ENCODE peak calls at places on chromosomes 11 and 22, in ten cellular contexts. One of them, this sample, is unnamed.
A peak's percentile ranks its signal among the peaks of the same experiment; 100 is the strongest.

GRCh38 chr22:19062139-19062789 is 59.9 kb downstream of the DGCR2 start:
- DNase-seq in iPS-NIHi11: no peak
- DNase-seq in ELR: peak; percentile 38
- DNase-seq in pulmonary artery endothelial cell: peak; percentile 17
- DNase-seq in activated CD4-positive, alpha-beta T cell treated with anti-CD3 and anti-CD28 coated beads, Interleukin-2, amount 10 ng/mL, durations not matched to agents 7 days and 5 days: no peak
- DNase-seq in immature natural killer cell: no peak
- DNase-seq in choroid plexus epithelial cell: peak; percentile 9
- DNase-seq in kidney epithelial cell: no peak
- DNase-seq in heart right ventricle: no peak
- DNase-seq in stimulated activated CD8-positive, alpha-beta memory T cell treated with anti-CD3 and anti-CD28 coated beads, Interleukin-4, amount 100 ng/mL, for 4 hours: no peak
- DNase-seq in this sample: no peak

GRCh38 chr11:114771172-114771571 is 92.8 kb downstream of the NXPE2 start:
- DNase-seq in pulmonary artery endothelial cell: no peak
- DNase-seq in ELR: no peak
- DNase-seq in stimulated activated CD8-positive, alpha-beta memory T cell treated with anti-CD3 and anti-CD28 coated beads, Interleukin-4, amount 100 ng/mL, for 4 hours: no peak
- DNase-seq in heart right ventricle: no peak
- DNase-seq in iPS-NIHi11: no peak
- DNase-seq in kidney epithelial cell: no peak
- DNase-seq in activated CD4-positive, alpha-beta T cell treated with anti-CD3 and anti-CD28 coated beads, Interleukin-2, amount 10 ng/mL, durations not matched to agents 7 days and 5 days: no peak
- DNase-seq in immature natural killer cell: no peak
- DNase-seq in choroid plexus epithelial cell: no peak
- DNase-seq in this sample: no peak

GRCh38 chr22:30167327-30167726 is 79.2 kb downstream of the LIF start:
- DNase-seq in choroid plexus epithelial cell: no peak
- DNase-seq in stimulated activated CD8-positive, alpha-beta memory T cell treated with anti-CD3 and anti-CD28 coated beads, Interleukin-4, amount 100 ng/mL, for 4 hours: no peak
- DNase-seq in kidney epithelial cell: no peak
- DNase-seq in immature natural killer cell: no peak
- DNase-seq in pulmonary artery endothelial cell: no peak
- DNase-seq in activated CD4-positive, alpha-beta T cell treated with anti-CD3 and anti-CD28 coated beads, Interleukin-2, amount 10 ng/mL, durations not matched to agents 7 days and 5 days: no peak
- DNase-seq in iPS-NIHi11: no peak
- DNase-seq in heart right ventricle: no peak
- DNase-seq in ELR: no peak
- DNase-seq in this sample: no peak

GRCh38 chr11:62925308-62925707 is 4.1 kb upstream of the CHRM1 start:
- DNase-seq in heart right ventricle: no peak
- DNase-seq in choroid plexus epithelial cell: no peak
- DNase-seq in pulmonary artery endothelial cell: no peak
- DNase-seq in kidney epithelial cell: no peak
- DNase-seq in stimulated activated CD8-positive, alpha-beta memory T cell treated with anti-CD3 and anti-CD28 coated beads, Interleukin-4, amount 100 ng/mL, for 4 hours: no peak
- DNase-seq in iPS-NIHi11: peak; percentile 50
- DNase-seq in activated CD4-positive, alpha-beta T cell treated with anti-CD3 and anti-CD28 coated beads, Interleukin-2, amount 10 ng/mL, durations not matched to agents 7 days and 5 days: no peak
- DNase-seq in immature natural killer cell: no peak
- DNase-seq in ELR: no peak
- DNase-seq in this sample: no peak

GRCh38 chr22:37549704-37550059 is 10.6 kb upstream of the CDC42EP1 start:
- DNase-seq in iPS-NIHi11: no peak
- DNase-seq in immature natural killer cell: no peak
- DNase-seq in stimulated activated CD8-positive, alpha-beta memory T cell treated with anti-CD3 and anti-CD28 coated beads, Interleukin-4, amount 100 ng/mL, for 4 hours: no peak
- DNase-seq in pulmonary artery endothelial cell: no peak
- DNase-seq in kidney epithelial cell: no peak
- DNase-seq in choroid plexus epithelial cell: peak; percentile 57
- DNase-seq in ELR: peak; percentile 45
- DNase-seq in heart right ventricle: no peak
- DNase-seq in activated CD4-positive, alpha-beta T cell treated with anti-CD3 and anti-CD28 coated beads, Interleukin-2, amount 10 ng/mL, durations not matched to agents 7 days and 5 days: no peak
- DNase-seq in this sample: no peak

GRCh38 chr22:46366801-46367706 is 31.5 kb downstream of the TRMU start:
- DNase-seq in immature natural killer cell: no peak
- DNase-seq in pulmonary artery endothelial cell: no peak
- DNase-seq in choroid plexus epithelial cell: no peak
- DNase-seq in iPS-NIHi11: peak; percentile 37
- DNase-seq in kidney epithelial cell: no peak
- DNase-seq in ELR: no peak
- DNase-seq in activated CD4-positive, alpha-beta T cell treated with anti-CD3 and anti-CD28 coated beads, Interleukin-2, amount 10 ng/mL, durations not matched to agents 7 days and 5 days: no peak
- DNase-seq in heart right ventricle: no peak
- DNase-seq in stimulated activated CD8-positive, alpha-beta memory T cell treated with anti-CD3 and anti-CD28 coated beads, Interleukin-4, amount 100 ng/mL, for 4 hours: no peak
- DNase-seq in this sample: no peak

GRCh38 chr11:129608711-129609110 is 206.9 kb upstream of the TMEM45B start:
- DNase-seq in immature natural killer cell: no peak
- DNase-seq in kidney epithelial cell: no peak
- DNase-seq in stimulated activated CD8-positive, alpha-beta memory T cell treated with anti-CD3 and anti-CD28 coated beads, Interleukin-4, amount 100 ng/mL, for 4 hours: no peak
- DNase-seq in activated CD4-positive, alpha-beta T cell treated with anti-CD3 and anti-CD28 coated beads, Interleukin-2, amount 10 ng/mL, durations not matched to agents 7 days and 5 days: no peak
- DNase-seq in heart right ventricle: no peak
- DNase-seq in iPS-NIHi11: no peak
- DNase-seq in ELR: no peak
- DNase-seq in pulmonary artery endothelial cell: no peak
- DNase-seq in choroid plexus epithelial cell: no peak
- DNase-seq in this sample: no peak

GRCh38 chr22:23403152-23403719 is 176.9 kb downstream of the IGLL1 start:
- DNase-seq in iPS-NIHi11: no peak
- DNase-seq in choroid plexus epithelial cell: no peak
- DNase-seq in kidney epithelial cell: no peak
- DNase-seq in ELR: no peak
- DNase-seq in stimulated activated CD8-positive, alpha-beta memory T cell treated with anti-CD3 and anti-CD28 coated beads, Interleukin-4, amount 100 ng/mL, for 4 hours: no peak
- DNase-seq in pulmonary artery endothelial cell: no peak
- DNase-seq in heart right ventricle: no peak
- DNase-seq in activated CD4-positive, alpha-beta T cell treated with anti-CD3 and anti-CD28 coated beads, Interleukin-2, amount 10 ng/mL, durations not matched to agents 7 days and 5 days: no peak
- DNase-seq in immature natural killer cell: no peak
- DNase-seq in this sample: no peak

GRCh38 chr11:3106736-3107524 is 49.7 kb upstream of the CARS1 start:
- DNase-seq in pulmonary artery endothelial cell: no peak
- DNase-seq in iPS-NIHi11: peak; percentile 52
- DNase-seq in activated CD4-positive, alpha-beta T cell treated with anti-CD3 and anti-CD28 coated beads, Interleukin-2, amount 10 ng/mL, durations not matched to agents 7 days and 5 days: no peak
- DNase-seq in stimulated activated CD8-positive, alpha-beta memory T cell treated with anti-CD3 and anti-CD28 coated beads, Interleukin-4, amount 100 ng/mL, for 4 hours: no peak
- DNase-seq in kidney epithelial cell: no peak
- DNase-seq in immature natural killer cell: no peak
- DNase-seq in ELR: no peak
- DNase-seq in choroid plexus epithelial cell: no peak
- DNase-seq in heart right ventricle: no peak
- DNase-seq in this sample: no peak

GRCh38 chr22:19678949-19679348 is 35.4 kb upstream of the SEPTIN5 start:
- DNase-seq in choroid plexus epithelial cell: no peak
- DNase-seq in kidney epithelial cell: no peak
- DNase-seq in stimulated activated CD8-positive, alpha-beta memory T cell treated with anti-CD3 and anti-CD28 coated beads, Interleukin-4, amount 100 ng/mL, for 4 hours: no peak
- DNase-seq in activated CD4-positive, alpha-beta T cell treated with anti-CD3 and anti-CD28 coated beads, Interleukin-2, amount 10 ng/mL, durations not matched to agents 7 days and 5 days: no peak
- DNase-seq in iPS-NIHi11: no peak
- DNase-seq in pulmonary artery endothelial cell: no peak
- DNase-seq in heart right ventricle: no peak
- DNase-seq in ELR: no peak
- DNase-seq in immature natural killer cell: no peak
- DNase-seq in this sample: no peak

GRCh38 chr22:35837328-35837727 is 119.7 kb downstream of the APOL5 start:
- DNase-seq in immature natural killer cell: no peak
- DNase-seq in activated CD4-positive, alpha-beta T cell treated with anti-CD3 and anti-CD28 coated beads, Interleukin-2, amount 10 ng/mL, durations not matched to agents 7 days and 5 days: no peak
- DNase-seq in stimulated activated CD8-positive, alpha-beta memory T cell treated with anti-CD3 and anti-CD28 coated beads, Interleukin-4, amount 100 ng/mL, for 4 hours: no peak
- DNase-seq in heart right ventricle: no peak
- DNase-seq in iPS-NIHi11: no peak
- DNase-seq in kidney epithelial cell: no peak
- DNase-seq in ELR: no peak
- DNase-seq in choroid plexus epithelial cell: no peak
- DNase-seq in pulmonary artery endothelial cell: no peak
- DNase-seq in this sample: no peak

GRCh38 chr22:32776397-32776796 is 25.1 kb upstream of the TIMP3 start:
- DNase-seq in stimulated activated CD8-positive, alpha-beta memory T cell treated with anti-CD3 and anti-CD28 coated beads, Interleukin-4, amount 100 ng/mL, for 4 hours: no peak
- DNase-seq in ELR: no peak
- DNase-seq in iPS-NIHi11: no peak
- DNase-seq in immature natural killer cell: no peak
- DNase-seq in choroid plexus epithelial cell: no peak
- DNase-seq in kidney epithelial cell: no peak
- DNase-seq in pulmonary artery endothelial cell: no peak
- DNase-seq in heart right ventricle: no peak
- DNase-seq in activated CD4-positive, alpha-beta T cell treated with anti-CD3 and anti-CD28 coated beads, Interleukin-2, amount 10 ng/mL, durations not matched to agents 7 days and 5 days: no peak
- DNase-seq in this sample: no peak

GRCh38 chr22:32723632-32724031 is 77.9 kb upstream of the TIMP3 start:
- DNase-seq in ELR: peak; percentile 92
- DNase-seq in stimulated activated CD8-positive, alpha-beta memory T cell treated with anti-CD3 and anti-CD28 coated beads, Interleukin-4, amount 100 ng/mL, for 4 hours: no peak
- DNase-seq in kidney epithelial cell: peak; percentile 18
- DNase-seq in pulmonary artery endothelial cell: no peak
- DNase-seq in choroid plexus epithelial cell: peak; percentile 95
- DNase-seq in activated CD4-positive, alpha-beta T cell treated with anti-CD3 and anti-CD28 coated beads, Interleukin-2, amount 10 ng/mL, durations not matched to agents 7 days and 5 days: peak; percentile 59
- DNase-seq in iPS-NIHi11: no peak
- DNase-seq in immature natural killer cell: peak; percentile 23
- DNase-seq in heart right ventricle: peak; percentile 66
- DNase-seq in this sample: peak; percentile 21

GRCh38 chr11:107265591-107265990 is 192.0 kb downstream of the CWF19L2 start:
- DNase-seq in ELR: no peak
- DNase-seq in pulmonary artery endothelial cell: no peak
- DNase-seq in immature natural killer cell: no peak
- DNase-seq in heart right ventricle: no peak
- DNase-seq in choroid plexus epithelial cell: no peak
- DNase-seq in kidney epithelial cell: no peak
- DNase-seq in activated CD4-positive, alpha-beta T cell treated with anti-CD3 and anti-CD28 coated beads, Interleukin-2, amount 10 ng/mL, durations not matched to agents 7 days and 5 days: no peak
- DNase-seq in stimulated activated CD8-positive, alpha-beta memory T cell treated with anti-CD3 and anti-CD28 coated beads, Interleukin-4, amount 100 ng/mL, for 4 hours: no peak
- DNase-seq in iPS-NIHi11: no peak
- DNase-seq in this sample: no peak

GRCh38 chr11:69144719-69145365 is 10.9 kb upstream of the SMIM38 start:
- DNase-seq in iPS-NIHi11: no peak
- DNase-seq in heart right ventricle: no peak
- DNase-seq in immature natural killer cell: no peak
- DNase-seq in pulmonary artery endothelial cell: no peak
- DNase-seq in activated CD4-positive, alpha-beta T cell treated with anti-CD3 and anti-CD28 coated beads, Interleukin-2, amount 10 ng/mL, durations not matched to agents 7 days and 5 days: no peak
- DNase-seq in stimulated activated CD8-positive, alpha-beta memory T cell treated with anti-CD3 and anti-CD28 coated beads, Interleukin-4, amount 100 ng/mL, for 4 hours: no peak
- DNase-seq in ELR: no peak
- DNase-seq in choroid plexus epithelial cell: no peak
- DNase-seq in kidney epithelial cell: no peak
- DNase-seq in this sample: no peak

GRCh38 chr11:119516060-119516459 is 93.1 kb upstream of the THY1 start:
- DNase-seq in immature natural killer cell: no peak
- DNase-seq in choroid plexus epithelial cell: no peak
- DNase-seq in iPS-NIHi11: no peak
- DNase-seq in ELR: no peak
- DNase-seq in pulmonary artery endothelial cell: no peak
- DNase-seq in stimulated activated CD8-positive, alpha-beta memory T cell treated with anti-CD3 and anti-CD28 coated beads, Interleukin-4, amount 100 ng/mL, for 4 hours: no peak
- DNase-seq in heart right ventricle: no peak
- DNase-seq in activated CD4-positive, alpha-beta T cell treated with anti-CD3 and anti-CD28 coated beads, Interleukin-2, amount 10 ng/mL, durations not matched to agents 7 days and 5 days: no peak
- DNase-seq in kidney epithelial cell: no peak
- DNase-seq in this sample: no peak

GRCh38 chr22:36356708-36357694 is 30.8 kb downstream of the MYH9 start:
- DNase-seq in iPS-NIHi11: no peak
- DNase-seq in stimulated activated CD8-positive, alpha-beta memory T cell treated with anti-CD3 and anti-CD28 coated beads, Interleukin-4, amount 100 ng/mL, for 4 hours: peak; percentile 58
- DNase-seq in activated CD4-positive, alpha-beta T cell treated with anti-CD3 and anti-CD28 coated beads, Interleukin-2, amount 10 ng/mL, durations not matched to agents 7 days and 5 days: no peak
- DNase-seq in choroid plexus epithelial cell: peak; percentile 63
- DNase-seq in immature natural killer cell: peak; percentile 38
- DNase-seq in heart right ventricle: no peak
- DNase-seq in ELR: peak; percentile 66
- DNase-seq in kidney epithelial cell: no peak
- DNase-seq in pulmonary artery endothelial cell: no peak
- DNase-seq in this sample: no peak

GRCh38 chr11:74070713-74071506 is 62.0 kb upstream of the UCP3 start:
- DNase-seq in choroid plexus epithelial cell: peak; percentile 28
- DNase-seq in ELR: no peak
- DNase-seq in activated CD4-positive, alpha-beta T cell treated with anti-CD3 and anti-CD28 coated beads, Interleukin-2, amount 10 ng/mL, durations not matched to agents 7 days and 5 days: no peak
- DNase-seq in heart right ventricle: no peak
- DNase-seq in stimulated activated CD8-positive, alpha-beta memory T cell treated with anti-CD3 and anti-CD28 coated beads, Interleukin-4, amount 100 ng/mL, for 4 hours: no peak
- DNase-seq in immature natural killer cell: no peak
- DNase-seq in pulmonary artery endothelial cell: no peak
- DNase-seq in iPS-NIHi11: no peak
- DNase-seq in kidney epithelial cell: no peak
- DNase-seq in this sample: peak; percentile 65

GRCh38 chr11:27291302-27291889 is 71.6 kb downstream of the CCDC34 start:
- DNase-seq in heart right ventricle: no peak
- DNase-seq in choroid plexus epithelial cell: peak; percentile 13
- DNase-seq in pulmonary artery endothelial cell: no peak
- DNase-seq in stimulated activated CD8-positive, alpha-beta memory T cell treated with anti-CD3 and anti-CD28 coated beads, Interleukin-4, amount 100 ng/mL, for 4 hours: no peak
- DNase-seq in activated CD4-positive, alpha-beta T cell treated with anti-CD3 and anti-CD28 coated beads, Interleukin-2, amount 10 ng/mL, durations not matched to agents 7 days and 5 days: no peak
- DNase-seq in iPS-NIHi11: no peak
- DNase-seq in ELR: peak; percentile 23
- DNase-seq in immature natural killer cell: no peak
- DNase-seq in kidney epithelial cell: no peak
- DNase-seq in this sample: peak; percentile 51

GRCh38 chr11:97955595-97955994 is 1065.2 kb upstream of the CNTN5 start:
- DNase-seq in iPS-NIHi11: no peak
- DNase-seq in choroid plexus epithelial cell: no peak
- DNase-seq in ELR: no peak
- DNase-seq in stimulated activated CD8-positive, alpha-beta memory T cell treated with anti-CD3 and anti-CD28 coated beads, Interleukin-4, amount 100 ng/mL, for 4 hours: no peak
- DNase-seq in activated CD4-positive, alpha-beta T cell treated with anti-CD3 and anti-CD28 coated beads, Interleukin-2, amount 10 ng/mL, durations not matched to agents 7 days and 5 days: no peak
- DNase-seq in pulmonary artery endothelial cell: no peak
- DNase-seq in kidney epithelial cell: no peak
- DNase-seq in heart right ventricle: no peak
- DNase-seq in immature natural killer cell: no peak
- DNase-seq in this sample: no peak

GRCh38 chr11:2675540-2675939 is 24.3 kb downstream of the KCNQ1OT1 start:
- DNase-seq in kidney epithelial cell: no peak
- DNase-seq in choroid plexus epithelial cell: no peak
- DNase-seq in activated CD4-positive, alpha-beta T cell treated with anti-CD3 and anti-CD28 coated beads, Interleukin-2, amount 10 ng/mL, durations not matched to agents 7 days and 5 days: no peak
- DNase-seq in iPS-NIHi11: no peak
- DNase-seq in immature natural killer cell: no peak
- DNase-seq in stimulated activated CD8-positive, alpha-beta memory T cell treated with anti-CD3 and anti-CD28 coated beads, Interleukin-4, amount 100 ng/mL, for 4 hours: no peak
- DNase-seq in ELR: no peak
- DNase-seq in pulmonary artery endothelial cell: no peak
- DNase-seq in heart right ventricle: no peak
- DNase-seq in this sample: no peak

GRCh38 chr22:27732391-27732790 is 69.2 kb downstream of the MN1 start:
- DNase-seq in pulmonary artery endothelial cell: no peak
- DNase-seq in iPS-NIHi11: no peak
- DNase-seq in activated CD4-positive, alpha-beta T cell treated with anti-CD3 and anti-CD28 coated beads, Interleukin-2, amount 10 ng/mL, durations not matched to agents 7 days and 5 days: no peak
- DNase-seq in stimulated activated CD8-positive, alpha-beta memory T cell treated with anti-CD3 and anti-CD28 coated beads, Interleukin-4, amount 100 ng/mL, for 4 hours: no peak
- DNase-seq in choroid plexus epithelial cell: no peak
- DNase-seq in ELR: no peak
- DNase-seq in kidney epithelial cell: no peak
- DNase-seq in heart right ventricle: no peak
- DNase-seq in immature natural killer cell: no peak
- DNase-seq in this sample: no peak

GRCh38 chr22:21951931-21952465 is 650 bp downstream of the PPM1F start:
- DNase-seq in pulmonary artery endothelial cell: no peak
- DNase-seq in iPS-NIHi11: peak; percentile 46
- DNase-seq in choroid plexus epithelial cell: peak; percentile 60
- DNase-seq in ELR: peak; percentile 63
- DNase-seq in activated CD4-positive, alpha-beta T cell treated with anti-CD3 and anti-CD28 coated beads, Interleukin-2, amount 10 ng/mL, durations not matched to agents 7 days and 5 days: peak; percentile 37
- DNase-seq in heart right ventricle: no peak
- DNase-seq in stimulated activated CD8-positive, alpha-beta memory T cell treated with anti-CD3 and anti-CD28 coated beads, Interleukin-4, amount 100 ng/mL, for 4 hours: no peak
- DNase-seq in immature natural killer cell: peak; percentile 10
- DNase-seq in kidney epithelial cell: no peak
- DNase-seq in this sample: peak; percentile 39

GRCh38 chr11:111459506-111460270 is 52.5 kb downstream of the BTG4 start:
- DNase-seq in activated CD4-positive, alpha-beta T cell treated with anti-CD3 and anti-CD28 coated beads, Interleukin-2, amount 10 ng/mL, durations not matched to agents 7 days and 5 days: no peak
- DNase-seq in iPS-NIHi11: peak; percentile 37
- DNase-seq in stimulated activated CD8-positive, alpha-beta memory T cell treated with anti-CD3 and anti-CD28 coated beads, Interleukin-4, amount 100 ng/mL, for 4 hours: no peak
- DNase-seq in ELR: no peak
- DNase-seq in pulmonary artery endothelial cell: no peak
- DNase-seq in choroid plexus epithelial cell: no peak
- DNase-seq in kidney epithelial cell: no peak
- DNase-seq in heart right ventricle: no peak
- DNase-seq in immature natural killer cell: no peak
- DNase-seq in this sample: no peak

GRCh38 chr11:132078230-132078629 is 707.8 kb downstream of the NTM start:
- DNase-seq in iPS-NIHi11: no peak
- DNase-seq in activated CD4-positive, alpha-beta T cell treated with anti-CD3 and anti-CD28 coated beads, Interleukin-2, amount 10 ng/mL, durations not matched to agents 7 days and 5 days: no peak
- DNase-seq in kidney epithelial cell: no peak
- DNase-seq in choroid plexus epithelial cell: no peak
- DNase-seq in pulmonary artery endothelial cell: no peak
- DNase-seq in stimulated activated CD8-positive, alpha-beta memory T cell treated with anti-CD3 and anti-CD28 coated beads, Interleukin-4, amount 100 ng/mL, for 4 hours: no peak
- DNase-seq in immature natural killer cell: no peak
- DNase-seq in heart right ventricle: no peak
- DNase-seq in ELR: no peak
- DNase-seq in this sample: no peak

GRCh38 chr22:49971232-49972162 is 10.9 kb downstream of the PIM3 start:
- DNase-seq in choroid plexus epithelial cell: peak; percentile 34
- DNase-seq in activated CD4-positive, alpha-beta T cell treated with anti-CD3 and anti-CD28 coated beads, Interleukin-2, amount 10 ng/mL, durations not matched to agents 7 days and 5 days: no peak
- DNase-seq in pulmonary artery endothelial cell: no peak
- DNase-seq in stimulated activated CD8-positive, alpha-beta memory T cell treated with anti-CD3 and anti-CD28 coated beads, Interleukin-4, amount 100 ng/mL, for 4 hours: peak; percentile 75
- DNase-seq in kidney epithelial cell: no peak
- DNase-seq in ELR: peak; percentile 72
- DNase-seq in heart right ventricle: peak; percentile 70
- DNase-seq in immature natural killer cell: no peak
- DNase-seq in iPS-NIHi11: peak; percentile 66
- DNase-seq in this sample: peak; percentile 85

GRCh38 chr11:66119348-66120133 is 49.5 kb downstream of the PACS1 start:
- DNase-seq in kidney epithelial cell: no peak
- DNase-seq in stimulated activated CD8-positive, alpha-beta memory T cell treated with anti-CD3 and anti-CD28 coated beads, Interleukin-4, amount 100 ng/mL, for 4 hours: no peak
- DNase-seq in activated CD4-positive, alpha-beta T cell treated with anti-CD3 and anti-CD28 coated beads, Interleukin-2, amount 10 ng/mL, durations not matched to agents 7 days and 5 days: no peak
- DNase-seq in ELR: peak; percentile 89
- DNase-seq in pulmonary artery endothelial cell: peak; percentile 22
- DNase-seq in iPS-NIHi11: no peak
- DNase-seq in immature natural killer cell: no peak
- DNase-seq in heart right ventricle: no peak
- DNase-seq in choroid plexus epithelial cell: peak; percentile 96
- DNase-seq in this sample: no peak

GRCh38 chr11:28232649-28233048 is 124.5 kb downstream of the METTL15 start:
- DNase-seq in immature natural killer cell: no peak
- DNase-seq in stimulated activated CD8-positive, alpha-beta memory T cell treated with anti-CD3 and anti-CD28 coated beads, Interleukin-4, amount 100 ng/mL, for 4 hours: no peak
- DNase-seq in heart right ventricle: no peak
- DNase-seq in choroid plexus epithelial cell: no peak
- DNase-seq in iPS-NIHi11: no peak
- DNase-seq in activated CD4-positive, alpha-beta T cell treated with anti-CD3 and anti-CD28 coated beads, Interleukin-2, amount 10 ng/mL, durations not matched to agents 7 days and 5 days: no peak
- DNase-seq in kidney epithelial cell: no peak
- DNase-seq in ELR: no peak
- DNase-seq in pulmonary artery endothelial cell: no peak
- DNase-seq in this sample: no peak

This sample was measured in erythroblast.